ENCODE peak calls at places on chromosomes 12 and 14, in six cellular contexts. One of them, this sample, is unnamed.

GRCh38 chr14:21672116-21672515 is 1.5 kb downstream of the OR4E1 start:
- DNase-seq in fibroblast of the aortic adventitia: no peak
- DNase-seq in A673: no peak
- DNase-seq in pancreas: no peak
- DNase-seq in BJ: no peak
- DNase-seq in transverse colon: no peak
- DNase-seq in this sample: peak; percentile 15

GRCh38 chr12:27511031-27511722 is 12.8 kb upstream of the PPFIBP1 start:
- DNase-seq in fibroblast of the aortic adventitia: peak; percentile 97
- DNase-seq in A673: no peak
- DNase-seq in pancreas: no peak
- DNase-seq in BJ: no peak
- DNase-seq in transverse colon: no peak
- DNase-seq in this sample: no peak

GRCh38 chr12:29582677-29583076 is 85.2 kb upstream of the OVCH1 start:
- DNase-seq in fibroblast of the aortic adventitia: no peak
- DNase-seq in A673: no peak
- DNase-seq in pancreas: no peak
- DNase-seq in BJ: no peak
- DNase-seq in transverse colon: no peak
- DNase-seq in this sample: no peak

GRCh38 chr12:119115296-119115905 is 63.3 kb upstream of the HSPB8 start:
- DNase-seq in fibroblast of the aortic adventitia: peak; percentile 66
- DNase-seq in A673: peak; percentile 66
- DNase-seq in pancreas: no peak
- DNase-seq in BJ: no peak
- DNase-seq in transverse colon: peak; percentile 17
- DNase-seq in this sample: peak; percentile 43

GRCh38 chr14:68784995-68785816 is 7.7 kb downstream of the ZFP36L1 start:
- DNase-seq in fibroblast of the aortic adventitia: peak; percentile 85
- DNase-seq in A673: no peak
- DNase-seq in pancreas: no peak
- DNase-seq in BJ: no peak
- DNase-seq in transverse colon: no peak
- DNase-seq in this sample: peak; percentile 46

GRCh38 chr12:95608252-95609033 is 57.2 kb upstream of the USP44 start:
- DNase-seq in fibroblast of the aortic adventitia: peak; percentile 92
- DNase-seq in A673: peak; percentile 22
- DNase-seq in pancreas: peak; percentile 76
- DNase-seq in BJ: peak; percentile 77
- DNase-seq in transverse colon: no peak
- DNase-seq in this sample: peak; percentile 91

GRCh38 chr12:28776913-28777312 is 372.2 kb upstream of the FAR2 start:
- DNase-seq in fibroblast of the aortic adventitia: no peak
- DNase-seq in A673: no peak
- DNase-seq in pancreas: no peak
- DNase-seq in BJ: no peak
- DNase-seq in transverse colon: no peak
- DNase-seq in this sample: no peak

GRCh38 chr12:30696103-30696408 is 387 bp upstream of the IPO8 start:
- DNase-seq in fibroblast of the aortic adventitia: no peak
- DNase-seq in A673: no peak
- DNase-seq in pancreas: no peak
- DNase-seq in BJ: no peak
- DNase-seq in transverse colon: no peak
- DNase-seq in this sample: no peak

GRCh38 chr12:119681139-119681538 is 13.2 kb downstream of the PRKAB1 start:
- DNase-seq in fibroblast of the aortic adventitia: no peak
- DNase-seq in A673: no peak
- DNase-seq in pancreas: no peak
- DNase-seq in BJ: no peak
- DNase-seq in transverse colon: peak; percentile 55
- DNase-seq in this sample: no peak

GRCh38 chr14:35213869-35214387 is 78.3 kb upstream of the PSMA6 start:
- DNase-seq in fibroblast of the aortic adventitia: peak; percentile 49
- DNase-seq in A673: no peak
- DNase-seq in pancreas: no peak
- DNase-seq in BJ: no peak
- DNase-seq in transverse colon: no peak
- DNase-seq in this sample: peak; percentile 70

GRCh38 chr14:100580316-100581227 is 6.6 kb downstream of the BEGAIN start:
- DNase-seq in fibroblast of the aortic adventitia: no peak
- DNase-seq in A673: no peak
- DNase-seq in pancreas: no peak
- DNase-seq in BJ: no peak
- DNase-seq in transverse colon: no peak
- DNase-seq in this sample: no peak

GRCh38 chr14:99751539-99752485 is 41.4 kb upstream of the EML1 start:
- DNase-seq in fibroblast of the aortic adventitia: no peak
- DNase-seq in A673: no peak
- DNase-seq in pancreas: peak; percentile 20
- DNase-seq in BJ: peak; percentile 57
- DNase-seq in transverse colon: no peak
- DNase-seq in this sample: peak; percentile 79

GRCh38 chr12:22164101-22164500 is 118.1 kb downstream of the CMAS start:
- DNase-seq in fibroblast of the aortic adventitia: no peak
- DNase-seq in A673: no peak
- DNase-seq in pancreas: no peak
- DNase-seq in BJ: no peak
- DNase-seq in transverse colon: no peak
- DNase-seq in this sample: no peak

GRCh38 chr14:100540141-100540925 is 46.9 kb downstream of the BEGAIN start:
- DNase-seq in fibroblast of the aortic adventitia: no peak
- DNase-seq in A673: no peak
- DNase-seq in pancreas: peak; percentile 88
- DNase-seq in BJ: no peak
- DNase-seq in transverse colon: no peak
- DNase-seq in this sample: no peak

GRCh38 chr14:92958373-92959188 is 35.6 kb downstream of the CHGA start:
- DNase-seq in fibroblast of the aortic adventitia: no peak
- DNase-seq in A673: no peak
- DNase-seq in pancreas: peak; percentile 38
- DNase-seq in BJ: no peak
- DNase-seq in transverse colon: no peak
- DNase-seq in this sample: no peak

GRCh38 chr14:72714094-72714493 is 179.8 kb downstream of the DPF3 start:
- DNase-seq in fibroblast of the aortic adventitia: no peak
- DNase-seq in A673: no peak
- DNase-seq in pancreas: no peak
- DNase-seq in BJ: no peak
- DNase-seq in transverse colon: peak; percentile 24
- DNase-seq in this sample: no peak

GRCh38 chr14:103329421-103330347 is 4.4 kb upstream of the EIF5 start:
- DNase-seq in fibroblast of the aortic adventitia: peak; percentile 61
- DNase-seq in A673: no peak
- DNase-seq in pancreas: no peak
- DNase-seq in BJ: no peak
- DNase-seq in transverse colon: peak; percentile 37
- DNase-seq in this sample: no peak

GRCh38 chr14:64736271-64737131 is 32.3 kb downstream of the PLEKHG3 start:
- DNase-seq in fibroblast of the aortic adventitia: no peak
- DNase-seq in A673: no peak
- DNase-seq in pancreas: peak; percentile 94
- DNase-seq in BJ: no peak
- DNase-seq in transverse colon: peak; percentile 76
- DNase-seq in this sample: no peak

GRCh38 chr12:39230086-39230485 is 212.8 kb downstream of the KIF21A start:
- DNase-seq in fibroblast of the aortic adventitia: no peak
- DNase-seq in A673: peak; percentile 34
- DNase-seq in pancreas: no peak
- DNase-seq in BJ: no peak
- DNase-seq in transverse colon: no peak
- DNase-seq in this sample: peak; percentile 26

GRCh38 chr14:97185186-97185585 is 388.0 kb downstream of the VRK1 start:
- DNase-seq in fibroblast of the aortic adventitia: no peak
- DNase-seq in A673: peak; percentile 80
- DNase-seq in pancreas: no peak
- DNase-seq in BJ: no peak
- DNase-seq in transverse colon: no peak
- DNase-seq in this sample: no peak
- TF ChIP-seq CTCF in fibroblast of the aortic adventitia: no peak
- TF ChIP-seq CTCF in A673: peak; percentile 60
- TF ChIP-seq CTCF in pancreas: no peak
- TF ChIP-seq CTCF in BJ: no peak
- TF ChIP-seq CTCF in transverse colon: no peak
- TF ChIP-seq CTCF in this sample: no peak

DNA sequence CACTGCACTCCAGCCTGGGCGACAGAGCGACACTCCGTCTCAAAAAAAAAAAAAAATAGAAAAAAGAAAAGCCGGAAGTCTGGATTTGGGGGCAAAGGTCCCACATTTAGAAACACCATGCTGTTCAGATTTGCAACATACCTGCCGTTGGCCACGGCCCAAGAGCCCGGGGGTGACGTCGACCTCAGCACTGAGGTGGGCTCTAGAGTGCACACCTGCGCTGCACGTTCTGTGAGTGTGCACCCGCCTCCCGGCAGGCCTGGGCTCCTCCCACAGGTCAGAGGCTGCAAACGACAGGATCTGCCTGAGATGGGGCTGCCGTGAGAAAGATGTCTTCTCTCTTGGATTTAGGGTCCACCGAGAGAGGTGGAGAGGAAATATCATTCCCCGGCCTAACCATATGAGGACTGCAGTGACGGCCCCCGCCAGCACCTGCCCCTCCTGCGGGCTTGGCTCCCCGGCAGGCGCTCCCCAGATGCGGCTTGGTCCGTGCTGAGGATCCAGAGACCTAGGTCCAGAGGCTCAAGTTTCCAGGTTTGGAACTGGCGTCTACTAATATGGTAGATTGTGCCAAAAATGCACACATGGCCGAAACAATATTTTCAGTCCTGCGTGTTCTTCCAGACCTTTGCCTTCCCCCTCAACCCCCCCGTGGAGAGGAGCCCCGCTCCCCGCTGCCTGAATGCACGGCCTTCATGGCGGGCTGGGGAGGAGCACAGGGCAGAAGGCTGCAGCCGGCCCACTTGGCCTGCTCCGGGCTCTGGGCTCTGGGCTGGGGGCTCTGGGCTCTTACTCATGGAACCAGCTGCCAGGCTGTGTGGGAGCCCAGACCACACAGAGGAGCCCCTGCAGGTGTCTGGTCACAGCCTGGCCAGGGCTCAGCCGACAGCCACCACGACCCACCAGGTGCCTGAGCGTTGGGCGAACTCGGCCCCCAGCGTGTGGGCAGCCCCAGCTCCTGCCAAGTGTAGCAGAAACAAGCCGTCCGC is 58.8 kb upstream of the FBRSL1 start:
- DNase-seq in fibroblast of the aortic adventitia: no peak
- DNase-seq in A673: no peak
- DNase-seq in pancreas: peak; percentile 77
- DNase-seq in BJ: no peak
- DNase-seq in transverse colon: peak; percentile 47
- DNase-seq in this sample: no peak
- H3K4me3 ChIP-seq in fibroblast of the aortic adventitia: no peak overlapping the region
- H3K4me3 ChIP-seq in A673: no peak overlapping the region
- H3K4me3 ChIP-seq in pancreas: no peak overlapping the region
- H3K4me3 ChIP-seq in BJ: no peak overlapping the region
- H3K4me3 ChIP-seq in transverse colon: no peak overlapping the region
- H3K4me3 ChIP-seq in this sample: no peak overlapping the region

DNA sequence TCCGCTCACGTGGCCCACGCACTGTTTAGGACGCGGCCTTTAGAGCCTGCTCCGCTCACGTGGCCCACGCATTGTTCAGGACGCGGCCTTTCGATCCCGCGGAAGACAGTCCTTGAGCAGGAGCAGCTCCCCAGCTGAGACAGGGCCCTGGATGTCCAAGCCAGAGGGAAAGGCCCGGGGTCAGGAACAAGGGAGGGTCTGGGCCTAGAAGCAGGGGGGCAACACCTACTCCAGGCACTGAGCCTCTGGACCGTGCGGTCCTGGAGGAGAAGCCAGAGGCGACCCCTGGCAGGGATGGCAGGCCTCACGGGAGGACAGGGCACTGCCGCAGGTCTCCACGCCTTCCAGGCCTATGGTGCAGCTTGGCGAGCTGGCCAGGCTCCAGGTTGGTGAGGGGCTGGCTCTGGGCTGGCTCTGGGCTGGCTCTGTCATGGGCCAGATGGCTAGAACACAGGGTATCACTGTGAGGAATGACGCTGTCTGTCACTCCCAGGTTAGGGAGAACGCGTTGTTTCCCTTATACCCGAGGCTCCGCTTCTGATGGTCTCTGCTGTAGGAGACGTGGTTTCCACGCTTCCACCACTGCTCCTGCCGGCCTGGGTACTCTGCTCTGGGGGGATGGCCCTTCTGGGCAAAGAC is 341.7 kb downstream of the TMEM121 start:
- DNase-seq in fibroblast of the aortic adventitia: no peak
- DNase-seq in A673: no peak
- DNase-seq in pancreas: peak; percentile 48
- DNase-seq in BJ: no peak
- DNase-seq in transverse colon: no peak
- DNase-seq in this sample: no peak
- TF ChIP-seq CTCF in fibroblast of the aortic adventitia: no peak
- TF ChIP-seq CTCF in A673: no peak
- TF ChIP-seq CTCF in pancreas: no peak
- TF ChIP-seq CTCF in BJ: no peak
- TF ChIP-seq CTCF in transverse colon: no peak
- TF ChIP-seq CTCF in this sample: no peak

GRCh38 chr12:6372403-6373003 is 2.9 kb downstream of the SCNN1A start:
- DNase-seq in fibroblast of the aortic adventitia: peak; percentile 73
- DNase-seq in A673: peak; percentile 66
- DNase-seq in pancreas: no peak
- DNase-seq in BJ: peak; percentile 77
- DNase-seq in transverse colon: peak; percentile 56
- DNase-seq in this sample: peak; percentile 58

GRCh38 chr12:6373022-6373787 is 2.2 kb downstream of the SCNN1A start:
- DNase-seq in fibroblast of the aortic adventitia: no peak
- DNase-seq in A673: no peak
- DNase-seq in pancreas: no peak
- DNase-seq in BJ: no peak
- DNase-seq in transverse colon: peak; percentile 62
- DNase-seq in this sample: no peak

GRCh38 chr12:6374781-6375150 is 597 bp downstream of the SCNN1A start:
- DNase-seq in fibroblast of the aortic adventitia: no peak
- DNase-seq in A673: no peak
- DNase-seq in pancreas: no peak
- DNase-seq in BJ: no peak
- DNase-seq in transverse colon: peak; percentile 17
- DNase-seq in this sample: no peak

GRCh38 chr12:6375269-6376078 is at the start of gene SCNN1A:
- DNase-seq in fibroblast of the aortic adventitia: no peak
- DNase-seq in A673: no peak
- DNase-seq in pancreas: peak; percentile 85
- DNase-seq in BJ: no peak
- DNase-seq in transverse colon: peak; percentile 86
- DNase-seq in this sample: no peak

DNA sequence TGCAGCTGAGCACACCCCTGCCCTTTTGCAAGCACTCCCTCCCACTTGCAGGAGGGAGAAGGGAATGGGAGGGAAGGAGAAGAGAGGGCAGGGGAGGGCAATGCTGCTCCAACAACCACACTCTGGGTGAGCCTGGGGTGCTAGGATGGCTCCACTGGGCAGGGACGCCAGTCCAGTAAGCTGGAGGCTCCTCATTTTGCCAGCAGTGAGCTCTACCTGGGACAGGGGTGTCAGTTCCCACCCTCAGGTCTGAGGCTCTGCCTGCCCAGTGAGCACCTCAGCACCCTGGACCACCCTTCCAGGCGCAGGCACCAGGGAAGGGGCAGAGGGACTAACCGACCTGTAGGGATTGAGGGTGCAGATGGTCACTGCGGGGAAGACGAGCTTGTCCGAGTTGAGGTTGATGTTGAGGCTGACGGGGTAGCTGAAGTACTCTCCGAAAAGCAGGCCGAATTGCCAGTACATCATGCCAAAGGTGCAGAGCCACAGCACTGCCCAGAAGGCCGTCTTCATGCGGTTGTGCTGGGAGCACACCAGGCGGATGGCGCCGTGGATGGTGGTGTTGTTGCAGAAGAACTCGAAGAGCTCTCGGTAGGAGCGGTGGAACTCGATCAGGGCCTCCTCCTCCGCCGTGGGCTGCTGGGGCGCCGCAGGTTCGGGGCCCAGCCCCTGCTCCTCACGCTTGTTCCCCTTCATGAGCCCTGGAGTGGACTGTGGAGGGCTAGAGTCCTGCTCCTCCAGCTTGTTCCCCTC is 1.2 kb downstream of the SCNN1A start:
- DNase-seq in fibroblast of the aortic adventitia: no peak
- DNase-seq in A673: no peak
- DNase-seq in pancreas: no peak
- DNase-seq in BJ: no peak
- DNase-seq in transverse colon: peak; percentile 16
- DNase-seq in this sample: no peak
- H3K4me3 ChIP-seq in fibroblast of the aortic adventitia: no peak overlapping the region
- H3K4me3 ChIP-seq in A673: no peak overlapping the region
- H3K4me3 ChIP-seq in pancreas: no peak overlapping the region
- H3K4me3 ChIP-seq in BJ: no peak overlapping the region
- H3K4me3 ChIP-seq in transverse colon: peak overlapping the region; percentile 3
- H3K4me3 ChIP-seq in this sample: no peak overlapping the region